ENCODE peak calls at places on chromosomes 16 and 17, in ten cellular contexts. F, S, I, P, U, E, W, Q, N and Y are unnamed samples.

GRCh38 chr17:13917635-13918034 is 151.7 kb upstream of the COX10 start:
- DNase-seq in U (no peak), P (no peak), Q (no peak), E (no peak), S (no peak), W (no peak), I (no peak), F (peak), N (no peak), Y (peak)

GRCh38 chr16:19898166-19898565 is 13.5 kb upstream of the GPRC5B start:
- DNase-seq in Q (no peak), I (no peak), W (no peak), S (no peak), U (no peak), F (no peak), N (no peak), E (no peak), P (no peak), Y (no peak)

GRCh38 chr17:75869282-75870141 is 8.9 kb downstream of the TRIM47 start:
- DNase-seq in I (no peak), F (no peak), S (no peak), N (no peak), E (no peak), W (no peak), Q (no peak), U (no peak), P (no peak), Y (peak)

GRCh38 chr17:67376892-67377726 is at the start of gene PITPNC1:
- DNase-seq in F (peak), W (peak), Q (peak), I (peak), S (peak), E (peak), P (peak), N (peak), U (peak), Y (peak)

GRCh38 chr16:25135239-25135878 is 23.8 kb downstream of the LCMT1 start:
- DNase-seq in Q (no peak), F (no peak), W (no peak), I (no peak), N (no peak), E (no peak), S (no peak), U (no peak), P (peak), Y (no peak)

GRCh38 chr16:48526058-48526957 is 83.7 kb downstream of the N4BP1 start:
- DNase-seq in S (no peak), N (no peak), Q (no peak), F (no peak), U (peak), W (peak), P (no peak), I (peak), E (peak), Y (no peak)

GRCh38 chr16:86988920-86989715 is 328.1 kb downstream of the C16orf95 start:
- DNase-seq in Q (no peak), E (no peak), U (no peak), N (no peak), W (no peak), F (no peak), I (no peak), P (no peak), S (no peak), Y (no peak)

GRCh38 chr17:72603346-72604242 is 482.8 kb downstream of the SOX9 start:
- DNase-seq in U (no peak), P (no peak), N (no peak), W (no peak), F (no peak), I (no peak), Q (no peak), S (no peak), E (no peak), Y (no peak)

GRCh38 chr16:11699234-11699894 is 31.1 kb downstream of the SNN start:
- DNase-seq in F (no peak), P (no peak), S (no peak), Q (no peak), W (no peak), E (no peak), N (no peak), U (no peak), I (no peak), Y (no peak)

GRCh38 chr17:62627219-62627903 is at the start of gene MRC2:
- DNase-seq in F (peak), Q (no peak), E (peak), N (no peak), I (peak), W (peak), S (no peak), U (peak), P (no peak), Y (peak)

GRCh38 chr17:81193470-81194224 is 27.6 kb upstream of the AATK start:
- DNase-seq in P (no peak), Q (no peak), W (no peak), E (no peak), S (no peak), U (no peak), N (no peak), F (no peak), I (no peak), Y (no peak)

GRCh38 chr17:44878627-44879221 is 20.5 kb downstream of the EFTUD2 start:
- DNase-seq in E (peak), N (no peak), W (no peak), S (no peak), F (peak), I (peak), Q (no peak), P (peak), U (peak), Y (peak)

GRCh38 chr17:76014925-76015261 is 12.2 kb downstream of the EVPL start:
- DNase-seq in F (no peak), I (no peak), E (no peak), U (no peak), Q (no peak), W (no peak), N (no peak), P (no peak), S (no peak), Y (no peak)

GRCh38 chr16:63038563-63039131 is 1002.4 kb upstream of the CDH8 start:
- DNase-seq in F (no peak), Q (no peak), E (no peak), W (no peak), P (no peak), S (no peak), I (no peak), N (no peak), U (no peak), Y (no peak)

GRCh38 chr16:46916980-46917379 is 32.8 kb downstream of the GPT2 start:
- DNase-seq in E (no peak), U (no peak), P (no peak), F (no peak), I (peak), N (no peak), Q (no peak), S (no peak), W (no peak), Y (no peak)

GRCh38 chr16:67530013-67530939 is 1.6 kb downstream of the RIPOR1 start:
- DNase-seq in E (peak), S (no peak), F (no peak), U (no peak), Q (no peak), W (peak), I (peak), P (no peak), N (no peak), Y (peak)

GRCh38 chr17:74153821-74154430 is 49.6 kb upstream of the RPL38 start:
- DNase-seq in I (peak), E (no peak), N (peak), W (no peak), S (no peak), F (no peak), Q (no peak), U (no peak), P (no peak), Y (no peak)

GRCh38 chr16:85291302-85292148 is 179.3 kb upstream of the CIBAR2 start:
- DNase-seq in N (no peak), U (no peak), F (no peak), I (peak), Q (no peak), S (no peak), E (no peak), W (no peak), P (no peak), Y (peak)

GRCh38 chr16:57791156-57791902 is 11.0 kb downstream of the KIFC3 start:
- DNase-seq in I (no peak), S (no peak), Q (no peak), F (no peak), P (no peak), U (no peak), E (no peak), N (no peak), W (no peak), Y (no peak)

GRCh38 chr17:4219241-4219640 is 44.5 kb downstream of the ANKFY1 start:
- DNase-seq in P (no peak), F (no peak), E (no peak), U (no peak), I (no peak), S (no peak), N (no peak), Q (no peak), W (no peak), Y (no peak)

GRCh38 chr17:16923097-16923903 is 48.6 kb downstream of the TNFRSF13B start:
- DNase-seq in I (peak), E (no peak), Q (no peak), S (no peak), U (no peak), F (no peak), P (no peak), W (no peak), N (no peak), Y (no peak)

GRCh38 chr16:46730126-46730525 is 18.0 kb downstream of the MYLK3 start:
- DNase-seq in N (no peak), S (no peak), Q (no peak), F (no peak), E (no peak), W (no peak), P (no peak), U (no peak), I (no peak), Y (no peak)

GRCh38 chr16:9134739-9135138 is 43.3 kb downstream of the HAPSTR1 start:
- DNase-seq in S (peak), N (no peak), U (peak), I (peak), E (peak), P (peak), W (peak), F (peak), Q (peak), Y (peak)

GRCh38 chr17:46135126-46135812 is 58.0 kb downstream of the KANSL1 start:
- DNase-seq in W (no peak), I (no peak), N (no peak), U (no peak), P (no peak), S (no peak), F (peak), Q (no peak), E (no peak), Y (no peak)

GRCh38 chr16:89061086-89061485 is 32.6 kb upstream of the ACSF3 start:
- DNase-seq in Q (no peak), I (no peak), W (no peak), F (no peak), S (no peak), E (no peak), U (no peak), N (no peak), P (no peak), Y (no peak)

GRCh38 chr17:20256144-20256543 is 211.2 kb downstream of the LGALS9B start:
- DNase-seq in N (no peak), I (no peak), E (no peak), P (peak), Q (no peak), S (no peak), F (no peak), U (no peak), W (no peak), Y (no peak)

GRCh38 chr17:77498056-77498785 is 357.5 kb downstream of the SEC14L1 start:
- DNase-seq in S (no peak), P (no peak), N (no peak), F (no peak), W (no peak), Q (no peak), U (no peak), I (peak), E (no peak), Y (no peak)

GRCh38 chr17:57178839-57179238 is 77.5 kb upstream of the MSI2 start:
- DNase-seq in I (no peak), E (no peak), Q (no peak), W (no peak), P (no peak), F (no peak), N (no peak), U (peak), S (no peak), Y (no peak)

GRCh38 chr17:59785091-59785799 is 77.8 kb downstream of the VMP1 start:
- DNase-seq in W (no peak), U (peak), E (no peak), Q (no peak), P (no peak), N (no peak), S (no peak), F (no peak), I (no peak), Y (no peak)

GRCh38 chr16:709651-710499 is 4.3 kb upstream of the FBXL16 start:
- DNase-seq in Q (no peak), F (no peak), U (no peak), I (peak), P (peak), W (no peak), S (no peak), E (no peak), N (no peak), Y (peak)

GRCh38 chr16:71467810-71468209 is 5.8 kb upstream of the ZNF23 start:
- DNase-seq in E (peak), I (peak), S (no peak), P (no peak), Q (no peak), F (peak), N (no peak), U (peak), W (peak), Y (no peak)

GRCh38 chr17:60554377-60554788 is 28.3 kb upstream of the APPBP2 start:
- DNase-seq in E (no peak), U (no peak), W (no peak), S (no peak), Q (no peak), N (no peak), I (no peak), P (no peak), F (no peak), Y (no peak)

GRCh38 chr16:25093208-25094061 is 18.1 kb upstream of the LCMT1 start:
- DNase-seq in F (peak), N (no peak), I (no peak), Q (no peak), P (no peak), S (no peak), U (peak), E (no peak), W (no peak), Y (peak)

GRCh38 chr16:49560018-49560830 is 186.6 kb downstream of the C16orf78 start:
- DNase-seq in N (no peak), S (no peak), W (no peak), Q (no peak), F (no peak), I (no peak), E (no peak), U (no peak), P (no peak), Y (no peak)

GRCh38 chr17:77437017-77437416 is 296.2 kb downstream of the SEC14L1 start:
- DNase-seq in Q (no peak), U (no peak), N (no peak), W (peak), P (no peak), F (no peak), S (no peak), I (no peak), E (no peak), Y (peak)

GRCh38 chr16:84548508-84548907 is 44.0 kb upstream of the MEAK7 start:
- DNase-seq in N (no peak), I (no peak), P (no peak), U (peak), E (no peak), W (no peak), Q (no peak), S (no peak), F (no peak), Y (no peak)

GRCh38 chr17:81840826-81841778 is 6.3 kb upstream of the PPP1R27 start:
- DNase-seq in W (no peak), E (no peak), N (no peak), Q (no peak), P (no peak), U (no peak), I (peak), F (no peak), S (no peak), Y (no peak)